ENCODE peak calls at places on chromosomes 11 and 22, in five cellular contexts. B, M, H, L and Y are unnamed samples. For H3K4me1, the result is how much of the 10 kb centered on the place peaks cover.

GRCh38 chr11:57713849-57714248 is 1.5 kb downstream of the TMX2 start:
- DNase-seq in B (no peak), M (no peak), L (no peak), H (no peak), Y (no peak)

GRCh38 chr22:19844423-19845368 is 10.0 kb downstream of the GNB1L start:
- DNase-seq in L (peak), M (peak), B (peak), H (peak), Y (peak)

GRCh38 chr11:14499178-14499559 is 442 bp downstream of the COPB1 start:
- DNase-seq in B (no peak), M (peak), H (peak), L (no peak), Y (peak)

GRCh38 chr11:102157219-102157618 is 47.0 kb downstream of the YAP1 start:
- DNase-seq in B (no peak), L (no peak), H (peak), M (no peak), Y (peak)

GRCh38 chr22:46071451-46072029 is 78.8 kb upstream of the PPARA start:
- DNase-seq in M (peak), B (peak), H (peak), L (peak), Y (peak)

GRCh38 chr11:17475666-17476316 is 854 bp downstream of the ABCC8 start:
- DNase-seq in H (no peak), L (peak), M (no peak), B (no peak), Y (no peak)

GRCh38 chr11:57584341-57584740 is 13.1 kb upstream of the SERPING1 start:
- DNase-seq in H (no peak), L (no peak), B (no peak), M (no peak), Y (no peak)

GRCh38 chr22:20578192-20578591 is 70.8 kb downstream of the MED15 start:
- DNase-seq in H (peak), M (no peak), B (no peak), L (no peak), Y (peak)

GRCh38 chr11:17720796-17721171 is 1.4 kb downstream of the MYOD1 start:
- DNase-seq in B (no peak), L (peak), M (no peak), H (no peak), Y (no peak)

GRCh38 chr11:128830290-128830813 is 36.7 kb downstream of the KCNJ1 start:
- DNase-seq in B (no peak), M (no peak), H (no peak), L (no peak), Y (no peak)

DNA sequence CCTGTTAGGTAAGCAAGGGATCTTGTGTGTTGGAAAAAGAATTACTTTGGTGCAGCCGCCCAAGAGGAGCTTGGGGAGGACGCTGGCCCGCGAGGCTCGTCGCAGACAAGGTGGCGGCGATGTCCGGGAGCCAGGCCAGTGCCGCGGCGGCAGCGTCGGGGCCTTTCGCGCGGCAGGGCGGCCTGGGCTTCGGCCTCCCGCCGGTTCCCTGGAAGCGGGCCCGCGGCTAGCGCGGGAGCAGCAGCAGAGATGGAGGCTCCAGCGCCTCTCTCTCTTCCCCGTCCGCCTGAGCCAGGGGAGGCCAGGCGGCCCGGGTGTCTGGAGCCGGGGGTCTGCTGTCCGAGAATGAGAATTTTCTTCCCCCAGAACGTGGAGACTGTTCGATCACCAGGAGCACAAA is 82.8 kb downstream of the GGT1 start:
- DNase-seq in H (no peak), L (peak), M (no peak), B (no peak), Y (peak)
- H3K4me3 ChIP-seq in H (peak), L (no peak), M (no peak), B (no peak), Y (peak)

GRCh38 chr11:93287434-93287833 is 43.1 kb upstream of the DEUP1 start:
- DNase-seq in B (no peak), H (no peak), L (no peak), M (no peak), Y (no peak)

GRCh38 chr11:93290061-93290460 is 40.5 kb upstream of the DEUP1 start:
- DNase-seq in M (no peak), L (no peak), B (no peak), H (no peak), Y (no peak)

GRCh38 chr11:93291146-93291545 is 39.4 kb upstream of the DEUP1 start:
- DNase-seq in M (no peak), B (no peak), H (no peak), L (no peak), Y (no peak)

GRCh38 chr11:93288079-93288478 is 42.5 kb upstream of the DEUP1 start:
- DNase-seq in H (no peak), B (no peak), M (peak), L (no peak), Y (no peak)

GRCh38 chr11:93288767-93289166 is 41.8 kb upstream of the DEUP1 start:
- DNase-seq in B (no peak), H (no peak), M (no peak), L (no peak), Y (no peak)
- H3K4me1 ChIP-seq in B (under half), H (under half), M (under half), L (under half), Y (under half)

GRCh38 chr22:24181088-24181995 is at the start of gene SUSD2:
- DNase-seq in H (peak), M (no peak), L (peak), B (no peak), Y (peak)
- H3K27ac ChIP-seq in H (peak), M (no peak), L (peak), B (peak), Y (peak)

GRCh38 chr11:46345131-46345597 is 2.1 kb upstream of the DGKZ start:
- DNase-seq in B (peak), M (peak), H (no peak), L (peak), Y (peak)
- H3K4me3 ChIP-seq in B (peak), M (peak), H (peak), L (no peak), Y (peak)

GRCh38 chr11:86703992-86704391 is 31.6 kb upstream of the ME3 start:
- DNase-seq in L (no peak), M (no peak), B (no peak), H (no peak), Y (no peak)
- H3K4me1 ChIP-seq in L (under half), M (under half), B (under half), H (under half), Y (under half)